ENCODE peak calls at places on chromosomes 11 and 22, in five cellular contexts. I, W, V, J and C are unnamed samples.

GRCh38 chr11:46064221-46064620 is 57.0 kb downstream of the PHF21A start:
- DNase-seq in I (no peak), W (no peak), V (no peak), J (no peak), C (no peak)

GRCh38 chr22:50267591-50268390 is 2.4 kb downstream of the MAPK11 start:
- DNase-seq in I (no peak), W (no peak), V (no peak), J (peak; percentile 91), C (no peak)

GRCh38 chr11:46363031-46363407 is 15.8 kb downstream of the DGKZ start:
- DNase-seq in I (peak; percentile 92), W (no peak), V (no peak), J (no peak), C (no peak)

GRCh38 chr11:62427630-62428233 is 8.9 kb downstream of the SCGB1A1 start:
- DNase-seq in I (no peak), W (no peak), V (no peak), J (peak; percentile 37), C (no peak)

GRCh38 chr11:64998690-64999431 is 2.1 kb upstream of the BATF2 start:
- DNase-seq in I (no peak), W (no peak), V (no peak), J (no peak), C (no peak)

GRCh38 chr11:78168539-78169477 is 19.6 kb downstream of the KCTD21 start:
- DNase-seq in I (peak; percentile 94), W (no peak), V (no peak), J (no peak), C (no peak)

GRCh38 chr22:49349181-49349835 is 478.4 kb downstream of the BRD1 start:
- DNase-seq in I (no peak), W (no peak), V (no peak), J (no peak), C (no peak)

GRCh38 chr11:131070365-131070764 is 154.1 kb upstream of the SNX19 start:
- DNase-seq in I (no peak), W (no peak), V (no peak), J (no peak), C (no peak)

GRCh38 chr11:75786101-75786736 is 17.6 kb downstream of the DGAT2 start:
- DNase-seq in I (no peak), W (no peak), V (no peak), J (no peak), C (no peak)

GRCh38 chr11:28965824-28966223 is 857.6 kb downstream of the METTL15 start:
- DNase-seq in I (no peak), W (no peak), V (no peak), J (no peak), C (no peak)

GRCh38 chr11:64357904-64358535 is 942 bp upstream of the RPS6KA4 start:
- DNase-seq in I (no peak), W (no peak), V (peak; percentile 77), J (peak; percentile 44), C (no peak)

GRCh38 chr22:31344369-31345330 is 1.5 kb downstream of the PATZ1 start:
- DNase-seq in I (peak; percentile 93), W (no peak), V (peak; percentile 87), J (peak; percentile 39), C (no peak)

GRCh38 chr11:64719406-64719805 is 3.6 kb downstream of the NRXN2 start:
- DNase-seq in I (no peak), W (no peak), V (no peak), J (no peak), C (no peak)

GRCh38 chr11:96001037-96001436 is 77.1 kb upstream of the MTMR2 start:
- DNase-seq in I (peak; percentile 94), W (no peak), V (no peak), J (no peak), C (no peak)

GRCh38 chr11:9089636-9090035 is 1.8 kb downstream of the SCUBE2 start:
- DNase-seq in I (no peak), W (no peak), V (no peak), J (no peak), C (no peak)

GRCh38 chr22:29587938-29588699 is 7.2 kb upstream of the NIPSNAP1 start:
- DNase-seq in I (no peak), W (no peak), V (no peak), J (no peak), C (no peak)

GRCh38 chr22:27874185-27874584 is 44.9 kb downstream of the PITPNB start:
- DNase-seq in I (no peak), W (no peak), V (no peak), J (no peak), C (no peak)

GRCh38 chr22:43464809-43465208 is 53.0 kb downstream of the MPPED1 start:
- DNase-seq in I (no peak), W (no peak), V (no peak), J (no peak), C (no peak)

GRCh38 chr11:707817-708420 is 1.9 kb downstream of the EPS8L2 start:
- DNase-seq in I (no peak), W (no peak), V (peak; percentile 83), J (peak; percentile 50), C (no peak)

GRCh38 chr22:40757071-40757470 is 62.1 kb downstream of the SLC25A17 start:
- DNase-seq in I (no peak), W (no peak), V (no peak), J (no peak), C (no peak)

GRCh38 chr22:43004362-43005035 is 10.4 kb downstream of the PACSIN2 start:
- DNase-seq in I (no peak), W (no peak), V (no peak), J (no peak), C (no peak)

GRCh38 chr11:120539681-120540369 is 28.3 kb downstream of the GRIK4 start:
- DNase-seq in I (no peak), W (no peak), V (peak; percentile 24), J (no peak), C (no peak)

GRCh38 chr11:117426297-117426685 is 98.6 kb downstream of the CEP164 start:
- DNase-seq in I (peak; percentile 92), W (peak; percentile 32), V (no peak), J (peak; percentile 91), C (peak; percentile 56)

DNA sequence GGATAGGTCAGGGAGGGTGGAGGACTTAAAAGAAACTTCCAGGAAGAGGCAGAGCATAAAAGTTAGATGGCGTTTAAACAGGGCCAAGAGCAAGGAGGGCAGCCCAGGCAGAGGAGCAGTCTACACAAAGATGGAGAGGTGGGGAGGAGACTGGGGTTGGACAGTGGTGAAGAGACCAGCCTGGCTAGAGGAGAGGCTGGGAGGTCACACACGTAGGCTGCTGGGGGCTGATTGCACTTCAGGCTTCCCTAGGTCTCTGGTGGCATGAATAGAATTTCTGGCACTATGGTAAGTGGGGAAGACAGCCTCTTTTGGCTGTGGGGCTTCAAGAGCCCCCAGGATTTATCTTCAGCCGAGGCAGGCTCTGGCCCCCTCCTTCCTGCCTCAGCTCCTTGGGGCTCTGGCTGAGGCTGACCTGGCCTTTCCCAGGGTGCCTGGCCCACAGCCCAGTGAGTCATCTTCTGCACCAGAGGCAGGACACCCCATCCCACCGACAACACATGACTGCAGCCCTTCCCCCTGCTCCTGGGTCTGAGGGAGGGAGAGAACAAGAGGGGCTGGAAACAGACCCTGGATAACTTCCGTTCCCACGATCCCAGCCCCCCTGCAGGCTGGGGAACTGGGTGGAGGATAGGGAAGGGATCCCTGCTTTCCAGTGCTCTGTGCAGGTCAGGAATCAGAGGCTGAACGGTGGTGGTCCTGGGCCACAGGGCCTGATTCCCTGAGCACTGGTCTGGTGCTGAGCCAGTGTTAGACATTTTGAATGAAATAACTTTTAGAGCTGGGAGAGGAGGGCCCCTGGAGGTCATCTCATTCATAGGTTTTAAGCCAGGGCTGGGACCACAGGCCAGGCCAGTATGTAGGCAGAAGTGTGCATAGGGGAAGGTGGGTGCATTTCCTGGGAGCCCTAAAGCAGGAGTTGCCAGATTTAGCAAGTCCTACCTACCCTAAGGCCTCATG is 26.4 kb downstream of the ARHGEF17 start:
- DNase-seq in I (peak; percentile 94), W (no peak), V (no peak), J (peak; percentile 63), C (no peak)
- TF ChIP-seq CTCF in I (no peak), W (no peak), V (no peak), J (peak; percentile 7), C (no peak)

GRCh38 chr22:19862616-19863246 is 8.1 kb upstream of the GNB1L start:
- DNase-seq in I (peak; percentile 61), W (no peak), V (no peak), J (no peak), C (no peak)

GRCh38 chr22:19855504-19856409 is 1.1 kb upstream of the GNB1L start:
- DNase-seq in I (peak; percentile 91), W (no peak), V (peak; percentile 87), J (peak; percentile 72), C (no peak)

GRCh38 chr22:19863571-19863970 is 8.9 kb upstream of the GNB1L start:
- DNase-seq in I (no peak), W (no peak), V (no peak), J (no peak), C (no peak)

GRCh38 chr22:19857382-19857781 is 2.7 kb upstream of the GNB1L start:
- DNase-seq in I (no peak), W (no peak), V (no peak), J (no peak), C (no peak)

DNA sequence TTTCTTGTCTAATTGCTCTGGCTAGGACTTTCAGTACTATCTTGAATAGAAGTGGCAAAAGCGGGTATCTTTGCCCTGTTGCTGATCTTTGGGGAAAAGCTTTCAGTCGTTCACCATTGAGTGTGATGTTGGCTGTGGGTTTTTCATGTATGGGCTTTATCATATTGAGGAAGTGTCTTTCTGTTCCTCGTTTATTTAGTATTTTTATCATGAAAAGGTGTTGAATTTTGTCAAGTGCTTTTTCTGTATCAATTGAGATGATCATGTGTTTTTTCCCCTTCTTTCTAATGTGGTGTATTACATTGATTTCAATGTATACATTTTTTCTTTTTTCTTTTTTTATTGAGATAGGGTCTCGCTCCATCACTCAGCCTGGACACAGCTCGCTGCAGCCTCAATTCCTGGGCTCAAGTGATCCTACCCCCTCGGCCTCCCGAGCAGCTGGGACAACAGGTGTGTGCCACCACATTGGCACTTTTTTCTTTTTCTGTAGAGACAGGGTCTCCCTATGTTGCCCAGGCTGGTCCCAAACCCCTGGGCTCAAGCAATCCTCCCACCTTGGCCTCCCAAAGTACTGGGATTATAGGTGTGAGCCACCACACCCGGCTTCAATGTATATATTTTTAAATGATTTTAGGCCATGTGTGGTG is 5.3 kb upstream of the GNB1L start:
- DNase-seq in I (peak; percentile 70), W (no peak), V (no peak), J (no peak), C (no peak)
- TF ChIP-seq CTCF in I (no peak), W (no peak), V (no peak), J (no peak), C (no peak)

DNA sequence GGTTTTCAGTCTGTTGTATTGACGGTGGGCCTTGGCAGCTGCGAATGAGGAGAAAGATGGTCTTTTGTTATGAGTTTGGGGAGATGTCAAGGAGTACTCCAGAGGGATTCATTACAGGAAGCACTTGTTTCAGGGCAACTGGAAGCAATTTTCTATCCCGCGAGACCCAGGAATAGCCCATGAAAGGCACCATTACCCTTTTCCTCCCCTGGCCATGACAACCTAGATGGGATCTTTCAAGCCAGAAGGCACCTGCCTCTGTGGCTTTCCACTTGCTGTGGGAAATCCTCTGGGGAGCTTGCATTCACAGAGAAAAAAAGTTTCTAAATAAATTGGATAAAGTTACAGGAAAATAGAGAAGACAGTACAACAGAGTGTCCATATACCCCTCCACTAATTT is 2.7 kb downstream of the ZNF215 start:
- DNase-seq in I (no peak), W (no peak), V (no peak), J (no peak), C (no peak)
- TF ChIP-seq CTCF in I (no peak), W (no peak), V (no peak), J (no peak), C (no peak)

GRCh38 chr11:125720781-125721180 is 25.3 kb upstream of the PATE1 start:
- DNase-seq in I (no peak), W (no peak), V (no peak), J (no peak), C (no peak)

GRCh38 chr11:125728969-125729368 is 17.1 kb upstream of the PATE1 start:
- DNase-seq in I (no peak), W (no peak), V (no peak), J (no peak), C (no peak)

GRCh38 chr11:125724125-125724524 is 22.0 kb upstream of the PATE1 start:
- DNase-seq in I (no peak), W (no peak), V (no peak), J (no peak), C (no peak)
- TF ChIP-seq CTCF in I (no peak), W (no peak), V (no peak), J (no peak), C (no peak)